ENCODE peak calls at places on chromosomes 13 and 19, in nine cellular contexts. H is NT2/D1; Y is left ventricle myocardium inferior; Q is bronchial epithelial cell; M is tibial artery; U is transverse colon; P is SJSA1; F is AG04450; C is CD8-positive, alpha-beta memory T cell. Z is an unnamed sample.

GRCh38 chr19:3276341-3276799 is 51.9 kb downstream of the CELF5 start:
- DNase-seq in H (no peak), Y (no peak), Q (peak; percentile 71), M (no peak), U (peak; percentile 72), P (no peak), F (no peak), C (no peak), Z (no peak)

GRCh38 chr19:58398087-58398486 is 2.6 kb downstream of the RNF225 start:
- DNase-seq in H (no peak), Y (no peak), Q (no peak), M (no peak), U (no peak), P (no peak), F (no peak), C (no peak), Z (no peak)

GRCh38 chr19:5127710-5128109 is 158.8 kb downstream of the KDM4B start:
- DNase-seq in H (no peak), Y (no peak), Q (no peak), M (no peak), U (no peak), P (no peak), F (no peak), C (no peak), Z (no peak)

GRCh38 chr13:99386911-99387788 is 80.0 kb upstream of the GPR183 start:
- DNase-seq in H (peak; percentile 61), Y (peak; percentile 45), Q (peak; percentile 8), M (no peak), U (peak; percentile 80), P (peak; percentile 84), F (no peak), C (peak; percentile 75), Z (no peak)

GRCh38 chr13:99856021-99856420 is 115.5 kb downstream of the ZIC5 start:
- DNase-seq in H (no peak), Y (no peak), Q (no peak), M (no peak), U (no peak), P (no peak), F (no peak), C (no peak), Z (no peak)

GRCh38 chr13:111516712-111517640 is 196.5 kb downstream of the TEX29 start:
- DNase-seq in H (no peak), Y (no peak), Q (no peak), M (no peak), U (no peak), P (no peak), F (no peak), C (no peak), Z (peak; percentile 73)

GRCh38 chr13:19650742-19651141 is 17.3 kb downstream of the MPHOSPH8 start:
- DNase-seq in H (no peak), Y (no peak), Q (no peak), M (no peak), U (no peak), P (no peak), F (no peak), C (no peak), Z (no peak)

GRCh38 chr19:7883796-7884570 is 4.3 kb upstream of the LRRC8E start:
- DNase-seq in H (no peak), Y (no peak), Q (no peak), M (no peak), U (no peak), P (no peak), F (no peak), C (no peak), Z (no peak)

GRCh38 chr13:44132710-44133109 is 240.9 kb upstream of the SERP2 start:
- DNase-seq in H (no peak), Y (peak; percentile 70), Q (peak; percentile 70), M (peak; percentile 80), U (peak; percentile 21), P (peak; percentile 8), F (no peak), C (no peak), Z (peak; percentile 81)

GRCh38 chr19:28530406-28531035 is 682.4 kb downstream of the UQCRFS1 start:
- DNase-seq in H (no peak), Y (no peak), Q (no peak), M (no peak), U (no peak), P (no peak), F (no peak), C (no peak), Z (no peak)

GRCh38 chr13:40221460-40222201 is 444.8 kb downstream of the FOXO1 start:
- DNase-seq in H (no peak), Y (no peak), Q (peak; percentile 28), M (no peak), U (peak; percentile 28), P (peak; percentile 55), F (no peak), C (peak; percentile 82), Z (no peak)

GRCh38 chr19:57578487-57579205 is at the start of gene ZNF416:
- DNase-seq in H (peak; percentile 96), Y (peak; percentile 96), Q (peak; percentile 96), M (peak; percentile 97), U (peak; percentile 97), P (peak; percentile 93), F (peak; percentile 97), C (peak; percentile 96), Z (peak; percentile 97)

GRCh38 chr13:35888327-35888940 is 242.7 kb downstream of the DCLK1 start:
- DNase-seq in H (no peak), Y (no peak), Q (peak; percentile 26), M (no peak), U (no peak), P (no peak), F (no peak), C (no peak), Z (no peak)

GRCh38 chr19:40144151-40144550 is 47.1 kb upstream of the MAP3K10 start:
- DNase-seq in H (no peak), Y (no peak), Q (no peak), M (no peak), U (no peak), P (no peak), F (no peak), C (peak; percentile 75), Z (no peak)

GRCh38 chr13:93227280-93227905 is 786 bp downstream of the GPC6 start:
- DNase-seq in H (no peak), Y (no peak), Q (no peak), M (no peak), U (peak; percentile 11), P (peak; percentile 91), F (no peak), C (no peak), Z (peak; percentile 73)

GRCh38 chr19:7119582-7119981 is 50.1 kb downstream of the ZNF557 start:
- DNase-seq in H (no peak), Y (no peak), Q (no peak), M (no peak), U (no peak), P (no peak), F (no peak), C (no peak), Z (no peak)

GRCh38 chr19:55809381-55810058 is 22.3 kb downstream of the NLRP11 start:
- DNase-seq in H (peak; percentile 75), Y (peak; percentile 17), Q (peak; percentile 17), M (peak; percentile 35), U (peak; percentile 71), P (peak; percentile 15), F (no peak), C (peak; percentile 10), Z (peak; percentile 71)

GRCh38 chr19:5447700-5448311 is 7.4 kb upstream of the ZNRF4 start:
- DNase-seq in H (no peak), Y (no peak), Q (peak; percentile 8), M (no peak), U (no peak), P (no peak), F (no peak), C (no peak), Z (no peak)

GRCh38 chr13:39777527-39778061 is 122.1 kb downstream of the COG6 start:
- DNase-seq in H (no peak), Y (no peak), Q (peak; percentile 94), M (no peak), U (no peak), P (peak; percentile 44), F (peak; percentile 55), C (no peak), Z (no peak)

GRCh38 chr19:51737924-51738323 is 13.8 kb downstream of the FPR1 start:
- DNase-seq in H (no peak), Y (no peak), Q (no peak), M (no peak), U (no peak), P (no peak), F (no peak), C (no peak), Z (no peak)
- H3K27me3 ChIP-seq in H (no peaks in the 10 kb centered on the region), Y (peaks cover 76% of the 10 kb centered on the region), Q (no peaks in the 10 kb centered on the region), M (peaks cover 26% of the 10 kb centered on the region), U (peaks cover 6% of the 10 kb centered on the region), P (no peaks in the 10 kb centered on the region), F (no peaks in the 10 kb centered on the region), C (no peaks in the 10 kb centered on the region), Z (no peaks in the 10 kb centered on the region)

GRCh38 chr19:18665771-18666202 is 17.7 kb upstream of the CRTC1 start:
- DNase-seq in H (no peak), Y (no peak), Q (no peak), M (peak; percentile 57), U (no peak), P (no peak), F (no peak), C (no peak), Z (no peak)
- H3K4me3 ChIP-seq in H (no peak overlapping the region), Y (no peak overlapping the region), Q (no peak overlapping the region), M (no peak overlapping the region), U (no peak overlapping the region), P (no peak overlapping the region), F (no peak overlapping the region), C (no peak overlapping the region), Z (no peak overlapping the region)

GRCh38 chr13:102401305-102401704 is 543 bp downstream of the FGF14 start:
- DNase-seq in H (no peak), Y (no peak), Q (peak; percentile 18), M (no peak), U (no peak), P (no peak), F (no peak), C (peak; percentile 1), Z (no peak)

GRCh38 chr13:102402292-102402691 is 444 bp upstream of the FGF14 start:
- DNase-seq in H (peak; percentile 73), Y (peak; percentile 16), Q (peak; percentile 27), M (peak; percentile 23), U (peak; percentile 12), P (no peak), F (no peak), C (peak; percentile 1), Z (no peak)

GRCh38 chr13:102401755-102402154 is at the start of gene FGF14:
- DNase-seq in H (no peak), Y (no peak), Q (no peak), M (no peak), U (no peak), P (no peak), F (no peak), C (no peak), Z (no peak)

GRCh38 chr13:102399791-102400618 is 1.8 kb downstream of the FGF14 start:
- DNase-seq in H (no peak), Y (peak; percentile 25), Q (no peak), M (no peak), U (peak; percentile 9), P (no peak), F (no peak), C (peak; percentile 11), Z (peak; percentile 76)

GRCh38 chr13:102400619-102401125 is 1.2 kb downstream of the FGF14 start:
- DNase-seq in H (no peak), Y (peak; percentile 16), Q (peak; percentile 23), M (peak; percentile 36), U (no peak), P (no peak), F (no peak), C (peak; percentile 1), Z (peak; percentile 68)
- H3K27me3 ChIP-seq in H (peaks cover 32% of the 10 kb centered on the region), Y (peaks cover 25% of the 10 kb centered on the region), Q (peaks cover 15% of the 10 kb centered on the region), M (peaks cover 35% of the 10 kb centered on the region), U (peaks cover 63% of the 10 kb centered on the region), P (peaks cover 45% of the 10 kb centered on the region), F (peaks cover 27% of the 10 kb centered on the region), C (peaks cover 39% of the 10 kb centered on the region), Z (peaks cover 68% of the 10 kb centered on the region)

GRCh38 chr13:91031508-91031907 is 316.0 kb upstream of the MIR17HG start:
- DNase-seq in H (no peak), Y (no peak), Q (no peak), M (no peak), U (no peak), P (no peak), F (no peak), C (no peak), Z (no peak)
- H3K4me3 ChIP-seq in H (no peak overlapping the region), Y (no peak overlapping the region), Q (no peak overlapping the region), M (no peak overlapping the region), U (no peak overlapping the region), P (no peak overlapping the region), F (no peak overlapping the region), C (no peak overlapping the region), Z (no peak overlapping the region)